ENCODE peak calls at places on chromosomes 1 and 21, in nine cellular contexts. U is lower leg skin, M is upper lobe of right lung, Q is GM23248, B is cardiac muscle cell, W is mesenchymal stem cell, V is osteoblast, O is skeletal muscle cell, Z is heart left ventricle. L is an unnamed sample.

GRCh38 chr1:15168479-15168878 is 14.9 kb downstream of the TMEM51 start:
- DNase-seq in O (peak; percentile 59), M (peak; percentile 5), Z (no peak), V (peak; percentile 93), W (peak; percentile 98), Q (peak; percentile 82), B (peak; percentile 85), U (no peak), L (peak; percentile 97)

GRCh38 chr1:53442297-53442696 is 16.9 kb upstream of the DMRTB1 start:
- DNase-seq in Z (no peak), U (no peak), B (peak; percentile 61), M (no peak), Q (peak; percentile 85), V (no peak), W (peak; percentile 65), O (peak; percentile 48), L (peak; percentile 30)

GRCh38 chr1:150999051-150999674 is 7.5 kb downstream of the MINDY1 start:
- DNase-seq in Z (no peak), M (no peak), V (peak; percentile 90), B (peak; percentile 81), U (no peak), W (peak; percentile 93), Q (peak; percentile 61), O (peak; percentile 32), L (no peak)

GRCh38 chr1:64482128-64482527 is 12.2 kb downstream of the CACHD1 start:
- DNase-seq in Q (no peak), V (no peak), B (no peak), O (no peak), W (no peak), M (no peak), Z (no peak), U (no peak), L (no peak)

GRCh38 chr1:23984417-23985186 is 4.5 kb upstream of the SRSF10 start:
- DNase-seq in Z (no peak), U (no peak), V (peak; percentile 75), W (peak; percentile 62), O (peak; percentile 68), Q (peak; percentile 73), B (peak; percentile 84), M (no peak), L (peak; percentile 73)

GRCh38 chr1:15122331-15122730 is 31.2 kb upstream of the TMEM51 start:
- DNase-seq in O (no peak), U (no peak), B (no peak), Q (no peak), W (no peak), V (no peak), Z (no peak), M (no peak), L (no peak)

GRCh38 chr1:40059292-40059959 is 18.9 kb downstream of the CAP1 start:
- DNase-seq in M (no peak), Z (no peak), Q (peak; percentile 74), W (peak; percentile 77), B (peak; percentile 86), O (no peak), U (no peak), V (no peak), L (peak; percentile 86)

GRCh38 chr1:53619811-53620619 is 118.9 kb downstream of the GLIS1 start:
- DNase-seq in M (peak; percentile 42), U (no peak), Z (no peak), O (no peak), W (peak; percentile 45), B (no peak), Q (peak; percentile 16), V (peak; percentile 71), L (no peak)

GRCh38 chr1:25727819-25728286 is 72.1 kb upstream of the SELENON start:
- DNase-seq in M (no peak), Z (peak; percentile 88), V (peak; percentile 68), W (peak; percentile 57), Q (peak; percentile 40), U (peak; percentile 51), B (peak; percentile 81), O (no peak), L (no peak)

GRCh38 chr1:54158071-54158470 is 5.3 kb upstream of the CDCP2 start:
- DNase-seq in M (peak; percentile 15), Q (peak; percentile 57), Z (no peak), O (no peak), V (peak; percentile 53), U (peak; percentile 30), W (no peak), B (no peak), L (peak; percentile 66)

GRCh38 chr1:66354311-66354922 is 179.5 kb upstream of the SGIP1 start:
- DNase-seq in M (no peak), Q (peak; percentile 56), V (no peak), U (no peak), O (no peak), B (peak; percentile 77), W (peak; percentile 41), Z (no peak), L (no peak)

GRCh38 chr1:27607239-27607804 is 3.4 kb upstream of the AHDC1 start:
- DNase-seq in Z (no peak), M (no peak), W (peak; percentile 63), U (no peak), Q (no peak), V (peak; percentile 25), B (peak; percentile 66), O (no peak), L (no peak)

GRCh38 chr1:76639181-76639580 is 228.1 kb upstream of the ST6GALNAC5 start:
- DNase-seq in Z (no peak), W (no peak), M (no peak), B (no peak), Q (no peak), U (no peak), O (no peak), V (no peak), L (no peak)

GRCh38 chr1:47474278-47475193 is 36.7 kb downstream of the FOXD2 start:
- DNase-seq in V (no peak), Z (no peak), B (no peak), Q (peak; percentile 8), O (no peak), M (no peak), W (no peak), U (no peak), L (no peak)
- H3K4me3 ChIP-seq in V (no peak overlapping the region), Z (no peak overlapping the region), B (no peak overlapping the region), Q (no peak overlapping the region), O (no peak overlapping the region), M (no peak overlapping the region), W (no peak overlapping the region), U (no peak overlapping the region), L (no peak overlapping the region)

DNA sequence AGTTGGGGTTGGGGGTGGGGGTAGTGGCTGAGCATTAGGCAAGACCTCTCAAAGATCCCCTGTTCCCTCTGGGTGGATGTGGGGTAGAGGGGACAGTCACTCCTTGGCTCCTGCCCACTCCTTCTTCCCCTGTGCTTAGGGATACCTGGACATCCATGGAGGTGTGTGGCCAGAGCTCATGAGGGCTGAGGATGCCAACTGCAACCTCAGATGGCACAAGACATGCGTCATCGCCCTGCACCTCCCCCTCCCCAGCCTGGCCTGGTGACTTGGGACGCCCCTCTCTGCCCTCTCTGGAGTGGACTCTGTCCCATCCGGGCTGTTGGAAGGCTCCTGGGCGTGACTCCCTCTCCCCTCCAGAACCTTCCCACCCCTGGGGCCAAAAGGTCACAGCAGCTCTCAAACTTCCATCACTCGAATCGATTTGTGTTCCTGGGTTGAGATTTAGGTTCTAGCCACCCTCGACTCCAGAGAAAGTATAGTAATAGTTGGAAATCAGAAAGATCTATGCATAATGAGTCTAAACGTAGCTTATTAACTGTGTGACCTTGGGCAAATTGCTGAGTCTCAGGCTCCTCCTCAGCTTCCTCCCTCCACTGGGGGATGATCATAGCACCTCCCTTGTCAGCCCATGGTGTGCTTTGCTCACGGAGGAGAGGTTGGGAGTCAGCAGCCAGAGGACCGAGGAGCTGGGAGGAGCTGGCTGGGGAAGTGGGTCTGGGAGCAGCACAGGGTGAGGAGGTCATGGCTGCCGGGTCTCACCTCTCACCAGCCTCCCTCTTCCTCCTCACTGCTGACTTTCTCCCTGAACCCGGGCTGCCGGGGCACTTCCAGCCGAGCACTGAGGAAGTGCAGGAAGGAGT is 2.2 kb upstream of the PTPN7 start:
- DNase-seq in W (no peak), Z (no peak), V (peak; percentile 84), U (no peak), M (peak; percentile 61), O (no peak), B (no peak), Q (no peak), L (no peak)
- H3K4me3 ChIP-seq in W (no peak overlapping the region), Z (no peak overlapping the region), V (no peak overlapping the region), U (no peak overlapping the region), M (no peak overlapping the region), O (no peak overlapping the region), B (no peak overlapping the region), Q (no peak overlapping the region), L (no peak overlapping the region)

GRCh38 chr1:197008861-197009260 is 31.5 kb downstream of the CFHR5 start:
- DNase-seq in U (no peak), O (no peak), V (no peak), B (no peak), W (no peak), Q (no peak), M (no peak), Z (no peak), L (no peak)

GRCh38 chr1:197016751-197017150 is 39.4 kb downstream of the CFHR5 start:
- DNase-seq in Q (no peak), B (no peak), V (no peak), Z (no peak), O (no peak), U (no peak), W (no peak), M (no peak), L (no peak)

GRCh38 chr1:197011614-197012013 is 34.3 kb downstream of the CFHR5 start:
- DNase-seq in W (no peak), Z (no peak), M (no peak), Q (no peak), O (no peak), U (no peak), B (no peak), V (no peak), L (no peak)

GRCh38 chr1:197017558-197018146 is 40.3 kb downstream of the CFHR5 start:
- DNase-seq in V (no peak), M (no peak), U (no peak), O (no peak), Z (peak; percentile 34), B (peak; percentile 21), Q (peak; percentile 10), W (no peak), L (no peak)

GRCh38 chr1:197013234-197013633 is 35.9 kb downstream of the CFHR5 start:
- DNase-seq in O (no peak), W (no peak), M (no peak), U (no peak), Z (no peak), Q (no peak), B (no peak), V (peak; percentile 53), L (no peak)
- H3K4me3 ChIP-seq in O (no peak overlapping the region), W (no peak overlapping the region), M (no peak overlapping the region), U (no peak overlapping the region), Z (no peak overlapping the region), Q (no peak overlapping the region), B (no peak overlapping the region), V (no peak overlapping the region), L (no peak overlapping the region)

GRCh38 chr21:25300632-25301031 is 306.6 kb downstream of the MRPL39 start:
- DNase-seq in W (no peak), Q (no peak), Z (no peak), M (no peak), B (no peak), V (no peak), U (no peak), O (no peak), L (no peak)

GRCh38 chr21:25297117-25297516 is 310.2 kb downstream of the MRPL39 start:
- DNase-seq in Z (no peak), Q (no peak), U (no peak), V (no peak), O (no peak), W (no peak), B (no peak), M (no peak), L (no peak)

GRCh38 chr21:25296239-25296638 is 311.0 kb downstream of the MRPL39 start:
- DNase-seq in O (no peak), U (no peak), V (no peak), Q (no peak), Z (no peak), M (no peak), B (peak; percentile 27), W (no peak), L (no peak)

GRCh38 chr21:25298512-25299491 is 308.5 kb downstream of the MRPL39 start:
- DNase-seq in V (no peak), U (no peak), W (no peak), M (no peak), B (no peak), O (no peak), Q (no peak), Z (no peak), L (no peak)
- H3K4me3 ChIP-seq in V (no peak overlapping the region), U (no peak overlapping the region), W (no peak overlapping the region), M (no peak overlapping the region), B (no peak overlapping the region), O (no peak overlapping the region), Q (no peak overlapping the region), Z (no peak overlapping the region), L (no peak overlapping the region)

L was measured in bronchial epithelial cell.